ENCODE peak calls at places on chromosomes 16 and 17, in seven cellular contexts. X is GDM1; A is cardiac muscle cell; U is CD8-positive, alpha-beta memory T cell; V is astrocyte of the hippocampus; I is SIG-M5; D is NCI-H1092 treated with DMSO at 0.1 percent for 48 hours. F is an unnamed sample.

GRCh38 chr17:66268247-66268927 is 34.0 kb upstream of the PRKCA start:
- DNase-seq in X (no peak), A (no peak), U (no peak), V (peak; percentile 89), I (no peak), D (no peak), F (no peak)

GRCh38 chr17:57078274-57078673 is 6.8 kb upstream of the AKAP1 start:
- DNase-seq in X (no peak), A (no peak), U (no peak), V (no peak), I (no peak), D (no peak), F (no peak)

GRCh38 chr17:65447823-65448222 is 113.6 kb downstream of the AXIN2 start:
- DNase-seq in X (no peak), A (no peak), U (no peak), V (no peak), I (no peak), D (no peak), F (no peak)

GRCh38 chr16:50270510-50271147 is 4.3 kb downstream of the ADCY7 start:
- DNase-seq in X (no peak), A (no peak), U (no peak), V (no peak), I (no peak), D (no peak), F (no peak)

GRCh38 chr17:50479522-50480141 is 972 bp downstream of the RSAD1 start:
- DNase-seq in X (peak; percentile 57), A (peak; percentile 89), U (peak; percentile 41), V (peak; percentile 80), I (no peak), D (peak; percentile 65), F (peak; percentile 76)

GRCh38 chr16:62899737-62900136 is 863.5 kb upstream of the CDH8 start:
- DNase-seq in X (no peak), A (no peak), U (no peak), V (no peak), I (no peak), D (no peak), F (no peak)

GRCh38 chr17:74176546-74177001 is 26.9 kb upstream of the RPL38 start:
- DNase-seq in X (no peak), A (peak; percentile 82), U (no peak), V (peak; percentile 82), I (no peak), D (peak; percentile 77), F (peak; percentile 34)

GRCh38 chr16:31421587-31421986 is 6.6 kb downstream of the COX6A2 start:
- DNase-seq in X (no peak), A (no peak), U (peak; percentile 62), V (no peak), I (no peak), D (no peak), F (no peak)

GRCh38 chr17:55620023-55620422 is 102.6 kb downstream of the TMEM100 start:
- DNase-seq in X (no peak), A (no peak), U (no peak), V (no peak), I (no peak), D (no peak), F (no peak)

GRCh38 chr17:16479264-16479663 is 12.7 kb downstream of the LRRC75A start:
- DNase-seq in X (no peak), A (no peak), U (no peak), V (no peak), I (no peak), D (no peak), F (no peak)

GRCh38 chr17:66455022-66455547 is 152.7 kb downstream of the PRKCA start:
- DNase-seq in X (no peak), A (no peak), U (no peak), V (peak; percentile 57), I (no peak), D (peak; percentile 49), F (peak; percentile 87)

GRCh38 chr17:4313482-4314114 is 49.8 kb upstream of the ANKFY1 start:
- DNase-seq in X (no peak), A (no peak), U (no peak), V (no peak), I (no peak), D (no peak), F (no peak)

GRCh38 chr16:23131841-23132576 is 17.2 kb downstream of the USP31 start:
- DNase-seq in X (no peak), A (no peak), U (no peak), V (no peak), I (no peak), D (no peak), F (no peak)

GRCh38 chr17:57993471-57994365 is 5.7 kb upstream of the VEZF1 start:
- DNase-seq in X (peak; percentile 47), A (no peak), U (no peak), V (no peak), I (no peak), D (peak; percentile 52), F (no peak)

GRCh38 chr16:62478903-62479458 is 442.7 kb upstream of the CDH8 start:
- DNase-seq in X (no peak), A (no peak), U (no peak), V (no peak), I (no peak), D (no peak), F (no peak)

GRCh38 chr17:12726131-12726530 is 60.4 kb downstream of the MYOCD start:
- DNase-seq in X (no peak), A (no peak), U (no peak), V (no peak), I (no peak), D (no peak), F (no peak)

GRCh38 chr16:16004314-16004749 is 54.9 kb downstream of the ABCC1 start:
- DNase-seq in X (no peak), A (no peak), U (no peak), V (peak; percentile 86), I (no peak), D (no peak), F (no peak)

GRCh38 chr16:10172848-10173655 is 9.2 kb downstream of the GRIN2A start:
- DNase-seq in X (no peak), A (no peak), U (no peak), V (peak; percentile 73), I (no peak), D (no peak), F (no peak)

GRCh38 chr16:68247932-68248331 is 2.8 kb downstream of the PLA2G15 start:
- DNase-seq in X (no peak), A (no peak), U (no peak), V (no peak), I (no peak), D (no peak), F (no peak)

GRCh38 chr16:48041861-48042435 is 113.8 kb downstream of the ABCC12 start:
- DNase-seq in X (no peak), A (peak; percentile 9), U (no peak), V (peak; percentile 12), I (no peak), D (no peak), F (peak; percentile 83)

GRCh38 chr17:58303981-58304734 is 23.4 kb upstream of the MPO start:
- DNase-seq in X (peak; percentile 57), A (peak; percentile 61), U (peak; percentile 43), V (peak; percentile 41), I (no peak), D (peak; percentile 9), F (peak; percentile 60)

GRCh38 chr16:22369221-22369811 is 5.1 kb downstream of the CDR2 start:
- DNase-seq in X (no peak), A (no peak), U (peak; percentile 28), V (no peak), I (no peak), D (no peak), F (no peak)

GRCh38 chr17:60086822-60087591 is 8.3 kb upstream of the HEATR6 start:
- DNase-seq in X (no peak), A (no peak), U (no peak), V (peak; percentile 29), I (no peak), D (no peak), F (no peak)

GRCh38 chr17:71516149-71516548 is 604.7 kb upstream of the SOX9 start:
- DNase-seq in X (no peak), A (no peak), U (no peak), V (no peak), I (no peak), D (peak; percentile 67), F (peak; percentile 84)

GRCh38 chr17:50163846-50164696 is 1.7 kb upstream of the SGCA start:
- DNase-seq in X (no peak), A (peak; percentile 58), U (no peak), V (no peak), I (no peak), D (no peak), F (no peak)

GRCh38 chr17:28008526-28008925 is 34.0 kb upstream of the NLK start:
- DNase-seq in X (peak; percentile 13), A (peak; percentile 89), U (no peak), V (peak; percentile 85), I (no peak), D (no peak), F (no peak)

GRCh38 chr17:79840204-79840988 is 1.2 kb upstream of the CBX4 start:
- DNase-seq in X (no peak), A (peak; percentile 44), U (no peak), V (peak; percentile 69), I (no peak), D (no peak), F (no peak)

GRCh38 chr16:12067714-12068401 is 91.3 kb downstream of the SNX29 start:
- DNase-seq in X (peak; percentile 67), A (peak; percentile 75), U (peak; percentile 53), V (peak; percentile 88), I (no peak), D (peak; percentile 71), F (peak; percentile 79)

GRCh38 chr17:73468221-73468620 is 156.4 kb upstream of the CDC42EP4 start:
- DNase-seq in X (no peak), A (no peak), U (no peak), V (no peak), I (no peak), D (no peak), F (no peak)

GRCh38 chr16:65989861-65990260 is 376.6 kb upstream of the CDH5 start:
- DNase-seq in X (no peak), A (no peak), U (no peak), V (no peak), I (no peak), D (no peak), F (no peak)

GRCh38 chr17:32882734-32883133 is 5.8 kb upstream of the MYO1D start:
- DNase-seq in X (no peak), A (no peak), U (no peak), V (no peak), I (no peak), D (no peak), F (no peak)

GRCh38 chr16:27245276-27246231 is 23.0 kb downstream of the NSMCE1 start:
- DNase-seq in X (no peak), A (no peak), U (no peak), V (peak; percentile 91), I (no peak), D (no peak), F (no peak)

GRCh38 chr16:69179255-69180010 is 7.5 kb upstream of the SNTB2 start:
- DNase-seq in X (no peak), A (peak; percentile 9), U (no peak), V (peak; percentile 81), I (no peak), D (peak; percentile 77), F (peak; percentile 64)

GRCh38 chr17:6559753-6560215 is 3.4 kb upstream of the PITPNM3 start:
- DNase-seq in X (no peak), A (no peak), U (no peak), V (no peak), I (no peak), D (no peak), F (no peak)

GRCh38 chr16:84195201-84196093 is 4.5 kb downstream of the ADAD2 start:
- DNase-seq in X (no peak), A (no peak), U (no peak), V (no peak), I (no peak), D (no peak), F (no peak)